ENCODE peak calls at places on chromosomes 16 and 17, in seven cellular contexts. Z is ureter, D is mucosa of gallbladder, P is BE2C, F is HFF-Myc, Q is kidney tubule cell, T is cardiac fibroblast. O is an unnamed sample.

GRCh38 chr16:6726621-6727020 is 606.0 kb upstream of the RBFOX1 start:
- DNase-seq in Z (no peak), D (no peak), P (no peak), F (no peak), Q (no peak), T (no peak), O (no peak)

GRCh38 chr17:58334661-58335060 is 6.1 kb upstream of the TSPOAP1 start:
- DNase-seq in Z (no peak), D (no peak), P (no peak), F (no peak), Q (no peak), T (no peak), O (no peak)

GRCh38 chr16:65532846-65533245 is 411.0 kb upstream of the CDH11 start:
- DNase-seq in Z (no peak), D (no peak), P (no peak), F (no peak), Q (no peak), T (no peak), O (no peak)

GRCh38 chr17:35256629-35257028 is 13.8 kb downstream of the SLFN5 start:
- DNase-seq in Z (no peak), D (no peak), P (no peak), F (no peak), Q (peak; percentile 15), T (no peak), O (no peak)

GRCh38 chr17:43449470-43450202 is 34.1 kb upstream of the DHX8 start:
- DNase-seq in Z (peak; percentile 65), D (peak; percentile 32), P (no peak), F (no peak), Q (peak; percentile 65), T (peak; percentile 36), O (no peak)

GRCh38 chr17:80947200-80947940 is 44.3 kb upstream of the CHMP6 start:
- DNase-seq in Z (no peak), D (no peak), P (no peak), F (no peak), Q (no peak), T (no peak), O (no peak)

GRCh38 chr17:77371117-77371887 is 230.5 kb downstream of the SEC14L1 start:
- DNase-seq in Z (no peak), D (no peak), P (peak; percentile 9), F (no peak), Q (no peak), T (no peak), O (no peak)

GRCh38 chr17:48001187-48001586 is 30.3 kb downstream of the CDK5RAP3 start:
- DNase-seq in Z (no peak), D (no peak), P (no peak), F (no peak), Q (no peak), T (peak; percentile 51), O (no peak)

GRCh38 chr17:32943647-32944191 is 15.8 kb downstream of the TMEM98 start:
- DNase-seq in Z (no peak), D (peak; percentile 48), P (no peak), F (peak; percentile 36), Q (peak; percentile 27), T (peak; percentile 89), O (peak; percentile 38)

GRCh38 chr17:66255112-66255511 is 25.9 kb upstream of the APOH start:
- DNase-seq in Z (peak; percentile 52), D (peak; percentile 39), P (peak; percentile 35), F (no peak), Q (peak; percentile 78), T (peak; percentile 89), O (peak; percentile 62)

GRCh38 chr17:77476498-77476897 is 335.7 kb downstream of the SEC14L1 start:
- DNase-seq in Z (no peak), D (no peak), P (no peak), F (no peak), Q (no peak), T (no peak), O (no peak)

GRCh38 chr16:10156111-10156510 is 26.1 kb downstream of the GRIN2A start:
- DNase-seq in Z (no peak), D (no peak), P (no peak), F (no peak), Q (no peak), T (no peak), O (no peak)

GRCh38 chr17:539048-539447 is 175.6 kb downstream of the VPS53 start:
- DNase-seq in Z (no peak), D (no peak), P (no peak), F (no peak), Q (no peak), T (no peak), O (no peak)